ENCODE peak calls at places on chromosome 18, in seven cellular contexts. H is Caco-2; I is spleen; T is sigmoid colon; D is ovary; S is hepatocyte; W is CD8-positive, alpha-beta T cell. P is an unnamed sample. For H3K4me1, the result is how much of the 10 kb centered on the place peaks cover.

GRCh38 chr18:41324934-41325333 is 630.1 kb upstream of the PIK3C3 start:
- DNase-seq in W (no peak), I (no peak), H (no peak), S (no peak), D (no peak), T (no peak), P (no peak)

GRCh38 chr18:79935499-79935898 is 16.0 kb downstream of the SLC66A2 start:
- DNase-seq in W (no peak), S (no peak), D (peak), T (peak), H (no peak), I (no peak), P (no peak)

GRCh38 chr18:58580623-58581022 is 48.3 kb downstream of the ALPK2 start:
- DNase-seq in I (no peak), D (no peak), H (peak), T (no peak), S (no peak), W (no peak), P (no peak)

GRCh38 chr18:50151876-50152275 is 43.1 kb downstream of the MYO5B start:
- DNase-seq in S (no peak), H (no peak), D (no peak), T (no peak), W (no peak), I (no peak), P (no peak)

GRCh38 chr18:9825571-9826073 is 60.2 kb upstream of the TXNDC2 start:
- DNase-seq in S (peak), D (no peak), H (peak), W (no peak), I (no peak), T (no peak), P (no peak)

GRCh38 chr18:21183670-21184069 is 58.4 kb upstream of the GREB1L start:
- DNase-seq in W (no peak), T (no peak), D (no peak), H (peak), S (peak), I (no peak), P (no peak)

GRCh38 chr18:76495435-76496199 is 575 bp upstream of the ZNF516 start:
- DNase-seq in W (no peak), H (peak), T (peak), S (peak), I (peak), D (peak), P (no peak)

GRCh38 chr18:77321823-77322805 is 72.5 kb downstream of the GALR1 start:
- DNase-seq in H (no peak), S (peak), W (no peak), I (no peak), D (no peak), T (no peak), P (no peak)

GRCh38 chr18:34807106-34807796 is 97.2 kb downstream of the DTNA start:
- DNase-seq in T (no peak), H (no peak), S (no peak), D (no peak), W (no peak), I (no peak), P (no peak)

GRCh38 chr18:48031011-48031480 is 100.6 kb upstream of the SMAD2 start:
- DNase-seq in W (no peak), T (peak), I (peak), S (peak), H (peak), D (peak), P (peak)

GRCh38 chr18:54240629-54241107 is 16.2 kb upstream of the MBD2 start:
- DNase-seq in H (no peak), I (no peak), S (no peak), T (no peak), D (no peak), W (no peak), P (peak)

GRCh38 chr18:8705941-8706544 is 687 bp downstream of the MTCL1 start:
- DNase-seq in T (peak), I (peak), S (peak), H (peak), W (peak), D (no peak), P (peak)

GRCh38 chr18:66655407-66655806 is 51.5 kb upstream of the CDH19 start:
- DNase-seq in H (no peak), I (no peak), W (no peak), S (no peak), T (no peak), D (no peak), P (no peak)

GRCh38 chr18:36176739-36177138 is 10.6 kb upstream of the MOCOS start:
- DNase-seq in S (no peak), T (no peak), I (no peak), H (no peak), W (no peak), D (no peak), P (no peak)

GRCh38 chr18:8741524-8741923 is 36.2 kb downstream of the MTCL1 start:
- DNase-seq in H (no peak), D (no peak), S (no peak), T (no peak), W (no peak), I (no peak), P (no peak)

GRCh38 chr18:76545433-76546281 is 50.6 kb upstream of the ZNF516 start:
- DNase-seq in D (no peak), S (no peak), H (no peak), T (no peak), W (no peak), I (no peak), P (peak)

GRCh38 chr18:35775887-35776286 is 194.3 kb downstream of the GALNT1 start:
- DNase-seq in S (no peak), D (no peak), W (no peak), T (no peak), H (no peak), I (no peak), P (no peak)

GRCh38 chr18:10543277-10543676 is 17.4 kb downstream of the NAPG start:
- DNase-seq in D (no peak), I (no peak), T (no peak), S (no peak), H (no peak), W (no peak), P (no peak)

GRCh38 chr18:46148810-46149209 is 44.6 kb downstream of the HAUS1 start:
- DNase-seq in I (no peak), S (peak), W (peak), H (peak), T (no peak), D (peak), P (no peak)

GRCh38 chr18:75173125-75173432 is 35.9 kb downstream of the PTGR3 start:
- DNase-seq in T (no peak), S (peak), D (no peak), H (no peak), W (peak), I (no peak), P (no peak)

GRCh38 chr18:79962835-79963657 is 1.4 kb upstream of the HSBP1L1 start:
- DNase-seq in D (no peak), H (no peak), T (peak), I (no peak), W (no peak), S (no peak), P (no peak)

GRCh38 chr18:10461989-10462388 is 7.6 kb downstream of the APCDD1 start:
- DNase-seq in H (no peak), T (no peak), S (no peak), W (no peak), D (no peak), I (no peak), P (no peak)

GRCh38 chr18:73296686-73297085 is 428.9 kb upstream of the NETO1 start:
- DNase-seq in T (no peak), I (no peak), H (no peak), D (no peak), S (no peak), W (no peak), P (no peak)

GRCh38 chr18:48320639-48320945 is 88.6 kb downstream of the ZBTB7C start:
- DNase-seq in S (no peak), W (no peak), D (no peak), H (no peak), T (no peak), I (peak), P (no peak)

GRCh38 chr18:9113468-9114149 is 11.1 kb downstream of the NDUFV2 start:
- DNase-seq in D (no peak), T (no peak), H (no peak), W (no peak), I (no peak), S (no peak), P (no peak)

GRCh38 chr18:58416014-58416703 is 212.7 kb downstream of the ALPK2 start:
- DNase-seq in W (no peak), I (no peak), T (no peak), D (no peak), S (no peak), H (no peak), P (no peak)

GRCh38 chr18:53952700-53953099 is 271.8 kb downstream of the MBD2 start:
- DNase-seq in W (no peak), S (no peak), D (no peak), H (no peak), I (no peak), T (no peak), P (no peak)

GRCh38 chr18:79687806-79688205 is 8.2 kb downstream of the CTDP1 start:
- DNase-seq in S (no peak), W (no peak), D (no peak), H (no peak), T (no peak), I (no peak), P (no peak)

GRCh38 chr18:12838178-12838634 is 45.8 kb downstream of the PTPN2 start:
- DNase-seq in W (no peak), T (peak), H (peak), I (no peak), D (peak), S (peak), P (peak)
- H3K4me3 ChIP-seq in W (no peak), T (no peak), H (no peak), I (no peak), D (no peak), S (no peak), P (peak)

GRCh38 chr18:60266558-60266957 is 106.0 kb downstream of the MC4R start:
- DNase-seq in W (no peak), S (no peak), T (no peak), H (no peak), D (no peak), I (no peak), P (no peak)
- H3K4me1 ChIP-seq in W (under half), S (under half), T (under half), H (under half), D (under half), I (under half), P (under half)

GRCh38 chr18:55778731-55779460 is 190.9 kb upstream of the TCF4 start:
- DNase-seq in H (no peak), W (no peak), D (no peak), S (no peak), I (no peak), T (no peak), P (no peak)
- H3K4me3 ChIP-seq in H (no peak), W (no peak), D (peak), S (peak), I (peak), T (peak), P (peak)

DNA sequence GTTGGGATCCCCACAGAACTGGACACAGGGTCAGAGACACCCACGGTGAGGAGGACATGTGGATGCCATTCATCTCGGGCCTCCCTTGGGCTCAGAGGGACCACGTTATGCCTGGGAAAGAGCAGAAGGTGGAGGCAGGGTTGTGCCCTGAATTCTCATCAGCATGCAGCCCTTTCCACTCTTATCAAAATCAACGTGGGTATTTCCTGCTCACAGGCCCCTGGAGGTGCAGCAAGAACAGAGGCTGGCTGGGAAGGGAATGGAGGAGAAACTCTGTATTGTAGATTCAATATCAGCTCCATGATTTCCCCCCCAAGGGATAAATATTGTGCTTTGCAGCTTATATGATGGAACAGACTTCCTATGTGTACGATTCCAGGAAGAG is 90.9 kb downstream of the SETBP1 start:
- DNase-seq in S (no peak), I (no peak), T (no peak), D (no peak), W (no peak), H (no peak), P (no peak)
- H3K4me1 ChIP-seq in S (under half), I (under half), T (under half), D (under half), W (under half), H (under half), P (under half)

P was measured in upper lobe of right lung.